ENCODE peak calls at places on chromosomes 13 and 19, in nine cellular contexts. H, J, V, P, A, R, E, Y and T are unnamed samples.

GRCh38 chr19:35088514-35088913 is 27.1 kb upstream of the FXYD3 start:
- DNase-seq in E (no peak), V (no peak), H (peak; percentile 77), P (peak; percentile 95), R (no peak), A (peak; percentile 96), Y (no peak), J (no peak), T (no peak)

GRCh38 chr13:112747256-112747655 is 57.4 kb downstream of the ATP11A start:
- DNase-seq in P (no peak), E (no peak), A (no peak), R (no peak), V (no peak), J (no peak), H (no peak), Y (no peak), T (no peak)

GRCh38 chr19:2259331-2259730 is 3.1 kb upstream of the JSRP1 start:
- DNase-seq in V (no peak), R (no peak), Y (no peak), P (peak; percentile 44), A (no peak), E (no peak), H (no peak), J (no peak), T (no peak)

GRCh38 chr13:100514788-100515409 is 73.7 kb downstream of the GGACT start:
- DNase-seq in J (peak; percentile 76), A (peak; percentile 80), P (peak; percentile 86), Y (peak; percentile 44), E (peak; percentile 72), H (peak; percentile 76), V (peak; percentile 80), R (peak; percentile 80), T (peak; percentile 80)

GRCh38 chr19:43641333-43641732 is 1.7 kb upstream of the CADM4 start:
- DNase-seq in P (no peak), H (peak; percentile 44), V (no peak), Y (no peak), A (no peak), E (no peak), J (no peak), R (no peak), T (no peak)

GRCh38 chr19:869245-870177 is 10.0 kb downstream of the CFD start:
- DNase-seq in A (peak; percentile 91), Y (peak; percentile 85), R (no peak), E (no peak), H (peak; percentile 61), V (peak; percentile 80), J (no peak), P (peak; percentile 96), T (peak; percentile 71)

GRCh38 chr19:18414504-18415176 is 4.6 kb upstream of the SSBP4 start:
- DNase-seq in P (peak; percentile 71), A (peak; percentile 66), J (no peak), E (no peak), Y (no peak), V (no peak), R (no peak), H (no peak), T (peak; percentile 25)

GRCh38 chr13:110359840-110360301 is 52.8 kb downstream of the COL4A2 start:
- DNase-seq in R (no peak), J (no peak), E (no peak), A (no peak), H (no peak), P (no peak), V (no peak), Y (no peak), T (no peak)

GRCh38 chr19:7668842-7669241 is at the start of gene RETN:
- DNase-seq in P (no peak), H (no peak), E (no peak), R (no peak), V (no peak), Y (no peak), J (no peak), A (no peak), T (no peak)

GRCh38 chr19:39919976-39920375 is 14.5 kb downstream of the FCGBP start:
- DNase-seq in Y (no peak), A (no peak), R (no peak), P (no peak), J (no peak), H (peak; percentile 3), E (no peak), V (no peak), T (no peak)

GRCh38 chr19:38679839-38680238 is 32.4 kb downstream of the ACTN4 start:
- DNase-seq in R (no peak), A (peak; percentile 75), Y (no peak), V (no peak), H (no peak), P (no peak), J (no peak), E (no peak), T (no peak)

GRCh38 chr13:98910501-98910951 is 67.3 kb downstream of the DOCK9 start:
- DNase-seq in E (peak; percentile 33), H (peak; percentile 67), R (no peak), Y (no peak), A (peak; percentile 80), P (peak; percentile 83), V (no peak), J (peak; percentile 20), T (no peak)

GRCh38 chr13:85508683-85509329 is 290.4 kb downstream of the SLITRK6 start:
- DNase-seq in E (no peak), V (no peak), A (no peak), P (no peak), R (no peak), J (no peak), H (peak; percentile 16), Y (no peak), T (no peak)

GRCh38 chr19:38727868-38728660 is 16.2 kb downstream of the CAPN12 start:
- DNase-seq in Y (no peak), V (no peak), P (no peak), E (no peak), A (peak; percentile 81), R (no peak), J (no peak), H (peak; percentile 56), T (no peak)

GRCh38 chr19:11446652-11447301 is 11.3 kb downstream of the PRKCSH start:
- DNase-seq in V (peak; percentile 49), R (peak; percentile 63), A (no peak), P (peak; percentile 60), H (peak; percentile 56), E (peak; percentile 68), J (peak; percentile 60), Y (no peak), T (peak; percentile 63)

GRCh38 chr13:86792153-86792651 is 879.0 kb upstream of the SLITRK5 start:
- DNase-seq in V (no peak), H (no peak), E (no peak), J (no peak), R (no peak), A (no peak), Y (no peak), P (no peak), T (no peak)

GRCh38 chr13:110227864-110228643 is 78.9 kb downstream of the COL4A1 start:
- DNase-seq in R (no peak), A (no peak), Y (no peak), J (no peak), H (no peak), P (no peak), V (no peak), E (no peak), T (no peak)